ENCODE peak calls at places on chromosomes 12 and 14, in nine cellular contexts. G is aorta; F is stimulated activated CD4-positive, alpha-beta T cell treated with anti-CD3 and anti-CD28 coated beads, Interleukin-1b, Interleukin-23, amount 100 ng/mL, for 24 hours; Y is progenitor cell of endocrine pancreas; W is kidney glomerular epithelial cell; M is osteoblast; S is stomach; O is adipocyte; B is nucleus accumbens. Z is an unnamed sample.

GRCh38 chr12:15581006-15581405 is 208.2 kb downstream of the EPS8 start:
- DNase-seq in W (no peak), O (peak; percentile 78), G (no peak), B (no peak), F (no peak), M (no peak), Y (no peak), S (no peak), Z (no peak)

GRCh38 chr12:96258451-96258933 is 64.3 kb downstream of the ELK3 start:
- DNase-seq in S (no peak), F (no peak), B (peak; percentile 55), W (no peak), O (peak; percentile 25), G (peak; percentile 78), M (no peak), Y (no peak), Z (peak; percentile 45)

GRCh38 chr14:31941487-31941886 is 135.6 kb upstream of the ARHGAP5 start:
- DNase-seq in G (no peak), O (no peak), M (no peak), B (no peak), S (no peak), Y (no peak), W (no peak), F (no peak), Z (no peak)

GRCh38 chr12:92650228-92650822 is 52.5 kb upstream of the PLEKHG7 start:
- DNase-seq in Y (no peak), O (no peak), B (no peak), F (no peak), W (no peak), S (no peak), M (no peak), G (no peak), Z (no peak)

GRCh38 chr12:114913871-114914801 is 230.2 kb upstream of the TBX3 start:
- DNase-seq in S (no peak), O (no peak), M (no peak), B (no peak), Y (no peak), G (no peak), F (no peak), W (no peak), Z (no peak)

GRCh38 chr14:32623300-32624093 is 294.4 kb downstream of the AKAP6 start:
- DNase-seq in M (no peak), F (no peak), W (peak; percentile 27), G (no peak), S (no peak), Y (no peak), O (no peak), B (no peak), Z (no peak)

GRCh38 chr14:105491366-105492006 is 440 bp downstream of the TEDC1 start:
- DNase-seq in S (peak; percentile 76), O (peak; percentile 77), W (peak; percentile 44), G (peak; percentile 81), B (peak; percentile 37), M (peak; percentile 96), F (peak; percentile 89), Y (peak; percentile 56), Z (peak; percentile 97)

GRCh38 chr14:31545328-31545727 is 15.9 kb upstream of the NUBPL start:
- DNase-seq in M (no peak), S (no peak), Y (no peak), O (no peak), F (no peak), G (no peak), B (no peak), W (no peak), Z (no peak)

GRCh38 chr14:100640481-100641273 is 53.5 kb upstream of the BEGAIN start:
- DNase-seq in F (peak; percentile 16), W (no peak), Y (no peak), S (peak; percentile 37), M (peak; percentile 94), O (no peak), G (peak; percentile 38), B (no peak), Z (peak; percentile 89)

GRCh38 chr12:70052931-70053497 is 190.2 kb upstream of the CNOT2 start:
- DNase-seq in W (peak; percentile 14), B (no peak), G (no peak), Y (no peak), S (peak; percentile 42), F (no peak), O (peak; percentile 94), M (no peak), Z (no peak)

GRCh38 chr12:55720071-55720564 is at the start of gene RDH5:
- DNase-seq in W (peak; percentile 84), F (no peak), Y (no peak), M (peak; percentile 98), O (peak; percentile 85), G (peak; percentile 90), B (peak; percentile 24), S (peak; percentile 87), Z (no peak)

GRCh38 chr12:59595097-59595496 is 732 bp upstream of the SLC16A7 start:
- DNase-seq in O (peak; percentile 20), F (no peak), B (no peak), G (no peak), S (no peak), M (no peak), Y (no peak), W (no peak), Z (no peak)

GRCh38 chr14:104429291-104429861 is 150.2 kb upstream of the C14orf180 start:
- DNase-seq in M (peak; percentile 51), Y (no peak), B (no peak), G (no peak), O (no peak), S (no peak), W (no peak), F (no peak), Z (no peak)

Z was measured in activated CD4-positive, alpha-beta T cell treated with anti-CD3 and anti-CD28 coated beads for 36 hours.